ENCODE peak calls at places on chromosomes 11 and 22, in five cellular contexts. B, L, H, K and R are unnamed samples.

GRCh38 chr11:11400635-11401232 is 47.7 kb upstream of the CSNK2A3 start:
- DNase-seq in B (peak; percentile 72), L (no peak), H (peak; percentile 59), K (no peak), R (no peak)

GRCh38 chr11:12813371-12814225 is 139.4 kb downstream of the TEAD1 start:
- DNase-seq in B (no peak), L (peak; percentile 88), H (no peak), K (no peak), R (peak; percentile 86)

GRCh38 chr11:14764899-14765527 is 121.4 kb downstream of the PDE3B start:
- DNase-seq in B (no peak), L (peak; percentile 3), H (no peak), K (no peak), R (peak; percentile 52)

GRCh38 chr11:61827573-61828378 is at the start of gene FADS2:
- DNase-seq in B (peak; percentile 98), L (peak; percentile 89), H (peak; percentile 95), K (peak; percentile 94), R (peak; percentile 99)

GRCh38 chr11:59818572-59818971 is 8.0 kb upstream of the MRPL16 start:
- DNase-seq in B (no peak), L (no peak), H (no peak), K (no peak), R (no peak)

GRCh38 chr11:18700375-18700774 is 1.8 kb downstream of the TMEM86A start:
- DNase-seq in B (no peak), L (peak; percentile 15), H (no peak), K (no peak), R (peak; percentile 37)

GRCh38 chr11:31921066-31921465 is 109.9 kb upstream of the PAX6 start:
- DNase-seq in B (peak; percentile 89), L (no peak), H (no peak), K (no peak), R (no peak)

GRCh38 chr11:5880329-5880728 is at the start of gene OR52E4:
- DNase-seq in B (no peak), L (no peak), H (no peak), K (no peak), R (no peak)

GRCh38 chr11:131681875-131682274 is 311.5 kb downstream of the NTM start:
- DNase-seq in B (no peak), L (no peak), H (no peak), K (no peak), R (no peak)

GRCh38 chr22:38257650-38258246 is 15.1 kb downstream of the TMEM184B start:
- DNase-seq in B (no peak), L (no peak), H (no peak), K (no peak), R (no peak)

GRCh38 chr22:38965614-38966378 is 8.4 kb downstream of the APOBEC3A start:
- DNase-seq in B (no peak), L (no peak), H (no peak), K (no peak), R (no peak)

GRCh38 chr11:7353100-7353499 is 101.4 kb downstream of the SYT9 start:
- DNase-seq in B (peak; percentile 81), L (no peak), H (peak; percentile 64), K (no peak), R (peak; percentile 5)

GRCh38 chr11:3198815-3199214 is 19.8 kb downstream of the MRGPRG start:
- DNase-seq in B (no peak), L (no peak), H (no peak), K (no peak), R (no peak)

GRCh38 chr11:29435421-29435820 is 581.4 kb downstream of the KCNA4 start:
- DNase-seq in B (no peak), L (peak; percentile 4), H (no peak), K (no peak), R (no peak)

GRCh38 chr11:26522912-26523610 is 49.0 kb downstream of the MUC15 start:
- DNase-seq in B (peak; percentile 90), L (peak; percentile 6), H (peak; percentile 80), K (no peak), R (peak; percentile 12)

GRCh38 chr11:46918778-46919513 is 596 bp upstream of the LRP4 start:
- DNase-seq in B (peak; percentile 73), L (no peak), H (peak; percentile 57), K (no peak), R (peak; percentile 32)

GRCh38 chr22:39021552-39022250 is 774 bp downstream of the APOBEC3D start:
- DNase-seq in B (no peak), L (no peak), H (no peak), K (no peak), R (peak; percentile 21)

GRCh38 chr11:31640611-31641010 is 131.0 kb downstream of the ELP4 start:
- DNase-seq in B (peak; percentile 41), L (no peak), H (no peak), K (no peak), R (no peak)

DNA sequence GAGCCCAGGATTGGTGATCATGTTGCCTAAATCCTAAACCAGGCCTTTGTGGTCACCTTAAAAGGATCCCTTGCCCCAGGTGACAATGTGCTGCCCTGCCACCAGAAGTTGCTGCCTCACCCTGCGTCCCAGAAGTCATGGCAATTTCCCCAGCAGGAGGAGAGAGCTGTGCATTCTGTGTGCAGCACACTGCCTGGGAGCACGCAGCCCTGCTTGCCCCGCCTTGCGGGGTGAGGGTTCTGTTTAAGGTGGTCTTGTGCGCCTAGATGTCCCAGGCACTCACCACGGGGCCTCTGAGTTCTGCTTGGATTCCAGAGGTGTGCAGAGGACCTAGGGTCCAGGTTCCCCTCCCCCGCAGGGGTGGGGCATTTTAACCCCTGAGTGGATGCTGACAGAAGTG is 95.0 kb downstream of the GRAMD1B start:
- DNase-seq in B (no peak), L (no peak), H (no peak), K (no peak), R (no peak)
- H2BK5ac ChIP-seq in B (no peak overlapping the region), L (no peak overlapping the region), H (no peak overlapping the region), K (no peak overlapping the region), R (no peak overlapping the region)

GRCh38 chr11:35170503-35170902 is 31.5 kb downstream of the CD44 start:
- DNase-seq in B (no peak), L (no peak), H (no peak), K (no peak), R (peak; percentile 57)

GRCh38 chr11:35173620-35174278 is 34.8 kb downstream of the CD44 start:
- DNase-seq in B (no peak), L (no peak), H (no peak), K (no peak), R (no peak)

GRCh38 chr11:35171226-35171625 is 32.3 kb downstream of the CD44 start:
- DNase-seq in B (peak; percentile 26), L (no peak), H (no peak), K (no peak), R (no peak)

GRCh38 chr11:35174666-35175065 is 35.7 kb downstream of the CD44 start:
- DNase-seq in B (no peak), L (peak; percentile 90), H (no peak), K (no peak), R (peak; percentile 90)

GRCh38 chr11:35173011-35173511 is 34.1 kb downstream of the CD44 start:
- DNase-seq in B (no peak), L (peak; percentile 42), H (no peak), K (no peak), R (peak; percentile 69)
- H4K8ac ChIP-seq in B (no peak overlapping the region), L (no peak overlapping the region), H (no peak overlapping the region), K (no peak overlapping the region), R (no peak overlapping the region)

DNA sequence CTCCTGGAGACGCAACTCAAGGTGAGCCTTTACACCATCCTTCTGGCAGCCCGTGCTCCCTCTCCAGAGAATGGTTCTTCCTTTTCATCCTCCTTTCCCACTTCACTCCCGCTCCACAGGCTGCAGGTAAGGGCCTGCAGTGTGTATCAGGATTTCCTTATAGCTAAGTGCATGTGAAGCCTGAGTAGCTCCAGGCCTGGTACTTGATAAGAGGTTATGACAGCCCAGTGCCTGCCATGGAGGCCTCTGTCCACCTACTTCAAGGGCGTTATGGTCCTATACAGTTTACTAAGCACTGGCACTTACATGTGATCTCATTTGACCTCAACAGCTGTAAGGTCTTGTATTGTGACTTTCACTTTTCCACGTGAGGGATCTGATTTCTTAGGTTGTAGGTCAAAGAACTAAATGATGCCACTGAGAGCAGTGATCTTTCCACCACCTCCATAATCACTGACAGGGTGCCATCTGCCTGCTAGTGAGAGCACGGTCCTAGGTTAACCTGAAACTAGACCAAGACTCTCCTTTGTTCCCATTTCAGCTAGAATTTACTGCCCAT is 18.1 kb downstream of the SSH3 start:
- DNase-seq in B (no peak), L (no peak), H (no peak), K (no peak), R (no peak)
- H3K79me1 ChIP-seq in B (no peaks in the 10 kb centered on the region), L (no peaks in the 10 kb centered on the region), H (no peaks in the 10 kb centered on the region), K (no peaks in the 10 kb centered on the region), R (peaks cover 14% of the 10 kb centered on the region)

DNA sequence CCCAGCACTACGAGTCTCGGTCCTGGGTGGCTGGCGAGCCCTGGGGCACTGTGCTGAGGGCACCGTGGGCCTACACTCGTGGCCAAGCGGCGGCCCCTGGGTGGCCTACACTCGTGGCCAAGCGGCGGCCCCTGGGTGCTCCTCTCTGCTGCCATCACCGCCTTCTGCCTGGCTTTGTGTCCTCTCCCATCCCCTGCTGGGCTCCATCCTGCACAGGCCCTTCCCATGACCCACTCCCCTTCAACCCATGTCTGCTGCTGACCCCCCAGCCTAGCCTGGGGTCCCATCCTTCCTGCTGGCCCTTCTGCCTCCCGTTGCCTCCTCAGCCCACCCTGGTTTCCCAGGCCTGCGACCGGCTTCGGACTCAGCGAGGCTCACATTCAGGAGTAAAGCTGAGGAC is 87.4 kb upstream of the CLDN5 start:
- DNase-seq in B (no peak), L (no peak), H (no peak), K (no peak), R (no peak)
- H2BK5ac ChIP-seq in B (no peak overlapping the region), L (no peak overlapping the region), H (no peak overlapping the region), K (no peak overlapping the region), R (no peak overlapping the region)

DNA sequence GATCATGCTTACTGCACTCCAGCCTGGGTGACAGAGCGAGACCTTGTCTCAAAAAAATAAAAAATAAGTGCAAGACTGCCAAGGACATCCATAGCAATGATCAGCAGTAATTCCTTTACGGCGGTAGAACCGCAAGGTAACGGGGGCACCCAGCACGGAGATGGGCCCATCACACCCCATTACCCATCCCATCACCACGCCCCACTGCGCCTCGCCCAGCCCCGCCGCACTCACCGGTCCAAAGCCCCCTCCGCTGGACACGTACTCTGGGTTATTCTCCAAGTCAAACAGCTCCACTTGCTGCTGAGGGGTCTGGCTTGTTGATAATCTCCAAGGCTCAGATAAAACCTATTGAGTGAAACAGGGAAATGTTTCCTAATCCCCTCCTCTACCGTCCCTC is 8.7 kb upstream of the TESMIN start:
- DNase-seq in B (no peak), L (no peak), H (no peak), K (no peak), R (no peak)
- H4K8ac ChIP-seq in B (no peak overlapping the region), L (no peak overlapping the region), H (no peak overlapping the region), K (peak overlapping the region; percentile 74), R (no peak overlapping the region)

DNA sequence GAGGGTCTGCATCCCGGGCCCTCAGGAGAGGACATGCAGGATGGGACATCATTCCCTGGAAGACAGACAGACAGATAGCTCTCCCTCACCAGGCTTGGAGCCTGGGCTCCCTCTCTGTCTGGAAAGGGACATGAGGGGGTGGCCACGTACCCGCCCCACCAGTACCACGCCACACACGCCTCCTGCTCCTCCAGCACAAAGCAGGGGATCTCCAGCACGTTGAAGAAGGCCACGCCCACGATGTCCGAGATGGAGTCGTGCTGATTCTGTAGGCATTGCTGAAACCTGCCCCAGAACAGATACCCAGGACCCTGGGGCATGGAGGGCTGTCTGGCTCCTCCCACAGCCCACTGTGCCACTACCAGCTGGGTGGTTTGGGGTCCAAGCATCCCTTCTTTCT is 2.2 kb downstream of the PLA2G3 start:
- DNase-seq in B (no peak), L (no peak), H (peak; percentile 19), K (no peak), R (no peak)
- H3K79me1 ChIP-seq in B (peaks cover 7% of the 10 kb centered on the region), L (no peaks in the 10 kb centered on the region), H (peaks cover 9% of the 10 kb centered on the region), K (peaks cover 12% of the 10 kb centered on the region), R (no peaks in the 10 kb centered on the region)